ENCODE peak calls at places on chromosome 13, in seven cellular contexts. One of them, this sample, is unnamed.

GRCh38 chr13:42229287-42229686 is 42.7 kb upstream of the AKAP11 start:
- DNase-seq in GM23338: no peak
- DNase-seq in choroid plexus epithelial cell: peak; percentile 48
- DNase-seq in Panc1: no peak
- DNase-seq in nephron progenitor cell: no peak
- DNase-seq in AG04450: no peak
- DNase-seq in tibial artery: no peak
- DNase-seq in this sample: no peak

GRCh38 chr13:73177911-73178565 is 119.2 kb downstream of the KLF5 start:
- DNase-seq in GM23338: no peak
- DNase-seq in choroid plexus epithelial cell: no peak
- DNase-seq in Panc1: no peak
- DNase-seq in nephron progenitor cell: no peak
- DNase-seq in AG04450: no peak
- DNase-seq in tibial artery: no peak
- DNase-seq in this sample: no peak

GRCh38 chr13:79458436-79458835 is 22.5 kb upstream of the NDFIP2 start:
- DNase-seq in GM23338: no peak
- DNase-seq in choroid plexus epithelial cell: no peak
- DNase-seq in Panc1: no peak
- DNase-seq in nephron progenitor cell: no peak
- DNase-seq in AG04450: no peak
- DNase-seq in tibial artery: no peak
- DNase-seq in this sample: peak; percentile 18

GRCh38 chr13:110136660-110137585 is 170.0 kb downstream of the COL4A1 start:
- DNase-seq in GM23338: peak; percentile 48
- DNase-seq in choroid plexus epithelial cell: no peak
- DNase-seq in Panc1: no peak
- DNase-seq in nephron progenitor cell: no peak
- DNase-seq in AG04450: no peak
- DNase-seq in tibial artery: no peak
- DNase-seq in this sample: no peak

GRCh38 chr13:47256618-47257017 is 359.8 kb upstream of the HTR2A start:
- DNase-seq in GM23338: no peak
- DNase-seq in choroid plexus epithelial cell: peak; percentile 23
- DNase-seq in Panc1: no peak
- DNase-seq in nephron progenitor cell: no peak
- DNase-seq in AG04450: peak; percentile 42
- DNase-seq in tibial artery: no peak
- DNase-seq in this sample: peak; percentile 90

GRCh38 chr13:27012482-27013197 is 159.0 kb downstream of the USP12 start:
- DNase-seq in GM23338: no peak
- DNase-seq in choroid plexus epithelial cell: peak; percentile 73
- DNase-seq in Panc1: no peak
- DNase-seq in nephron progenitor cell: no peak
- DNase-seq in AG04450: peak; percentile 34
- DNase-seq in tibial artery: no peak
- DNase-seq in this sample: peak; percentile 89

GRCh38 chr13:26688286-26688685 is 72.3 kb downstream of the GPR12 start:
- DNase-seq in GM23338: no peak
- DNase-seq in choroid plexus epithelial cell: no peak
- DNase-seq in Panc1: no peak
- DNase-seq in nephron progenitor cell: no peak
- DNase-seq in AG04450: no peak
- DNase-seq in tibial artery: no peak
- DNase-seq in this sample: no peak

GRCh38 chr13:107104631-107105030 is 536.7 kb upstream of the ARGLU1 start:
- DNase-seq in GM23338: no peak
- DNase-seq in choroid plexus epithelial cell: peak; percentile 48
- DNase-seq in Panc1: no peak
- DNase-seq in nephron progenitor cell: no peak
- DNase-seq in AG04450: peak; percentile 21
- DNase-seq in tibial artery: no peak
- DNase-seq in this sample: no peak

GRCh38 chr13:42702726-42703125 is 78.7 kb upstream of the FAM216B start:
- DNase-seq in GM23338: no peak
- DNase-seq in choroid plexus epithelial cell: peak; percentile 20
- DNase-seq in Panc1: no peak
- DNase-seq in nephron progenitor cell: no peak
- DNase-seq in AG04450: no peak
- DNase-seq in tibial artery: no peak
- DNase-seq in this sample: no peak

GRCh38 chr13:106570354-106570822 is 2.5 kb upstream of the ARGLU1 start:
- DNase-seq in GM23338: peak; percentile 95
- DNase-seq in choroid plexus epithelial cell: peak; percentile 93
- DNase-seq in Panc1: no peak
- DNase-seq in nephron progenitor cell: peak; percentile 63
- DNase-seq in AG04450: no peak
- DNase-seq in tibial artery: peak; percentile 83
- DNase-seq in this sample: peak; percentile 80

GRCh38 chr13:110044521-110045200 is 258.3 kb upstream of the IRS2 start:
- DNase-seq in GM23338: peak; percentile 44
- DNase-seq in choroid plexus epithelial cell: peak; percentile 82
- DNase-seq in Panc1: no peak
- DNase-seq in nephron progenitor cell: no peak
- DNase-seq in AG04450: no peak
- DNase-seq in tibial artery: no peak
- DNase-seq in this sample: no peak

GRCh38 chr13:58478858-58479257 is 847.3 kb downstream of the PCDH17 start:
- DNase-seq in GM23338: no peak
- DNase-seq in choroid plexus epithelial cell: no peak
- DNase-seq in Panc1: no peak
- DNase-seq in nephron progenitor cell: no peak
- DNase-seq in AG04450: no peak
- DNase-seq in tibial artery: no peak
- DNase-seq in this sample: no peak

GRCh38 chr13:108346376-108346775 is 76.9 kb downstream of the TNFSF13B start:
- DNase-seq in GM23338: peak; percentile 6
- DNase-seq in choroid plexus epithelial cell: no peak
- DNase-seq in Panc1: no peak
- DNase-seq in nephron progenitor cell: no peak
- DNase-seq in AG04450: no peak
- DNase-seq in tibial artery: no peak
- DNase-seq in this sample: no peak

GRCh38 chr13:94435604-94436226 is 43.8 kb downstream of the DCT start:
- DNase-seq in GM23338: peak; percentile 82
- DNase-seq in choroid plexus epithelial cell: peak; percentile 75
- DNase-seq in Panc1: no peak
- DNase-seq in nephron progenitor cell: no peak
- DNase-seq in AG04450: peak; percentile 11
- DNase-seq in tibial artery: no peak
- DNase-seq in this sample: peak; percentile 63

GRCh38 chr13:101977475-101977874 is 424.4 kb downstream of the FGF14 start:
- DNase-seq in GM23338: no peak
- DNase-seq in choroid plexus epithelial cell: no peak
- DNase-seq in Panc1: no peak
- DNase-seq in nephron progenitor cell: no peak
- DNase-seq in AG04450: no peak
- DNase-seq in tibial artery: no peak
- DNase-seq in this sample: no peak

GRCh38 chr13:21813110-21813509 is 142.2 kb downstream of the FGF9 start:
- DNase-seq in GM23338: peak; percentile 47
- DNase-seq in choroid plexus epithelial cell: no peak
- DNase-seq in Panc1: no peak
- DNase-seq in nephron progenitor cell: no peak
- DNase-seq in AG04450: no peak
- DNase-seq in tibial artery: no peak
- DNase-seq in this sample: no peak

GRCh38 chr13:67792151-67792665 is 562.1 kb upstream of the PCDH9 start:
- DNase-seq in GM23338: no peak
- DNase-seq in choroid plexus epithelial cell: peak; percentile 1
- DNase-seq in Panc1: no peak
- DNase-seq in nephron progenitor cell: no peak
- DNase-seq in AG04450: no peak
- DNase-seq in tibial artery: no peak
- DNase-seq in this sample: no peak

GRCh38 chr13:80904386-80904785 is 563.5 kb upstream of the SPRY2 start:
- DNase-seq in GM23338: no peak
- DNase-seq in choroid plexus epithelial cell: no peak
- DNase-seq in Panc1: no peak
- DNase-seq in nephron progenitor cell: no peak
- DNase-seq in AG04450: no peak
- DNase-seq in tibial artery: no peak
- DNase-seq in this sample: no peak

GRCh38 chr13:30846311-30846710 is 59.8 kb upstream of the MEDAG start:
- DNase-seq in GM23338: no peak
- DNase-seq in choroid plexus epithelial cell: peak; percentile 82
- DNase-seq in Panc1: no peak
- DNase-seq in nephron progenitor cell: no peak
- DNase-seq in AG04450: no peak
- DNase-seq in tibial artery: no peak
- DNase-seq in this sample: peak; percentile 54

GRCh38 chr13:63297162-63297561 is 1881.5 kb upstream of the PCDH20 start:
- DNase-seq in GM23338: no peak
- DNase-seq in choroid plexus epithelial cell: no peak
- DNase-seq in Panc1: no peak
- DNase-seq in nephron progenitor cell: no peak
- DNase-seq in AG04450: no peak
- DNase-seq in tibial artery: no peak
- DNase-seq in this sample: no peak

GRCh38 chr13:31870511-31870910 is 131.2 kb downstream of the RXFP2 start:
- DNase-seq in GM23338: no peak
- DNase-seq in choroid plexus epithelial cell: no peak
- DNase-seq in Panc1: no peak
- DNase-seq in nephron progenitor cell: no peak
- DNase-seq in AG04450: no peak
- DNase-seq in tibial artery: no peak
- DNase-seq in this sample: no peak

GRCh38 chr13:106156468-106156867 is 379.0 kb downstream of the EFNB2 start:
- DNase-seq in GM23338: no peak
- DNase-seq in choroid plexus epithelial cell: peak; percentile 97
- DNase-seq in Panc1: no peak
- DNase-seq in nephron progenitor cell: no peak
- DNase-seq in AG04450: peak; percentile 92
- DNase-seq in tibial artery: no peak
- DNase-seq in this sample: peak; percentile 100

GRCh38 chr13:51342706-51343105 is 3.2 kb downstream of the SERPINE3 start:
- DNase-seq in GM23338: no peak
- DNase-seq in choroid plexus epithelial cell: peak; percentile 58
- DNase-seq in Panc1: no peak
- DNase-seq in nephron progenitor cell: no peak
- DNase-seq in AG04450: peak; percentile 4
- DNase-seq in tibial artery: no peak
- DNase-seq in this sample: peak; percentile 47

GRCh38 chr13:27960362-27961226 is 8.5 kb downstream of the CDX2 start:
- DNase-seq in GM23338: peak; percentile 92
- DNase-seq in choroid plexus epithelial cell: peak; percentile 43
- DNase-seq in Panc1: no peak
- DNase-seq in nephron progenitor cell: peak; percentile 82
- DNase-seq in AG04450: no peak
- DNase-seq in tibial artery: no peak
- DNase-seq in this sample: peak; percentile 19

GRCh38 chr13:77779461-77780272 is 82.2 kb downstream of the SLAIN1 start:
- DNase-seq in GM23338: peak; percentile 76
- DNase-seq in choroid plexus epithelial cell: peak; percentile 88
- DNase-seq in Panc1: peak; percentile 8
- DNase-seq in nephron progenitor cell: peak; percentile 10
- DNase-seq in AG04450: peak; percentile 55
- DNase-seq in tibial artery: peak; percentile 28
- DNase-seq in this sample: peak; percentile 76

GRCh38 chr13:87674143-87674772 is 3.1 kb downstream of the SLITRK5 start:
- DNase-seq in GM23338: peak; percentile 48
- DNase-seq in choroid plexus epithelial cell: no peak
- DNase-seq in Panc1: no peak
- DNase-seq in nephron progenitor cell: no peak
- DNase-seq in AG04450: no peak
- DNase-seq in tibial artery: no peak
- DNase-seq in this sample: no peak

GRCh38 chr13:48126944-48127814 is 32.3 kb upstream of the MED4 start:
- DNase-seq in GM23338: peak; percentile 88
- DNase-seq in choroid plexus epithelial cell: peak; percentile 81
- DNase-seq in Panc1: peak; percentile 42
- DNase-seq in nephron progenitor cell: peak; percentile 17
- DNase-seq in AG04450: no peak
- DNase-seq in tibial artery: peak; percentile 82
- DNase-seq in this sample: peak; percentile 80

GRCh38 chr13:30880756-30881155 is 25.3 kb upstream of the MEDAG start:
- DNase-seq in GM23338: no peak
- DNase-seq in choroid plexus epithelial cell: peak; percentile 96
- DNase-seq in Panc1: no peak
- DNase-seq in nephron progenitor cell: no peak
- DNase-seq in AG04450: peak; percentile 81
- DNase-seq in tibial artery: peak; percentile 70
- DNase-seq in this sample: peak; percentile 83

GRCh38 chr13:51385114-51385513 is 45.6 kb downstream of the SERPINE3 start:
- DNase-seq in GM23338: no peak
- DNase-seq in choroid plexus epithelial cell: no peak
- DNase-seq in Panc1: no peak
- DNase-seq in nephron progenitor cell: no peak
- DNase-seq in AG04450: no peak
- DNase-seq in tibial artery: no peak
- DNase-seq in this sample: no peak

GRCh38 chr13:36337938-36338337 is 8.3 kb downstream of the SPART start:
- DNase-seq in GM23338: no peak
- DNase-seq in choroid plexus epithelial cell: no peak
- DNase-seq in Panc1: no peak
- DNase-seq in nephron progenitor cell: no peak
- DNase-seq in AG04450: no peak
- DNase-seq in tibial artery: no peak
- DNase-seq in this sample: no peak
- TF ChIP-seq CTCF in GM23338: peak; percentile 51
- TF ChIP-seq CTCF in choroid plexus epithelial cell: peak; percentile 0
- TF ChIP-seq CTCF in Panc1: no peak
- TF ChIP-seq CTCF in nephron progenitor cell: no peak
- TF ChIP-seq CTCF in AG04450: no peak
- TF ChIP-seq CTCF in tibial artery: no peak
- TF ChIP-seq CTCF in this sample: no peak

GRCh38 chr13:29454931-29455481 is 140.5 kb downstream of the SLC7A1 start:
- DNase-seq in GM23338: peak; percentile 63
- DNase-seq in choroid plexus epithelial cell: peak; percentile 35
- DNase-seq in Panc1: no peak
- DNase-seq in nephron progenitor cell: no peak
- DNase-seq in AG04450: no peak
- DNase-seq in tibial artery: no peak
- DNase-seq in this sample: peak; percentile 95
- TF ChIP-seq CTCF in GM23338: peak; percentile 61
- TF ChIP-seq CTCF in choroid plexus epithelial cell: peak; percentile 65
- TF ChIP-seq CTCF in Panc1: peak; percentile 46
- TF ChIP-seq CTCF in nephron progenitor cell: peak; percentile 21
- TF ChIP-seq CTCF in AG04450: peak; percentile 39
- TF ChIP-seq CTCF in tibial artery: no peak
- TF ChIP-seq CTCF in this sample: peak; percentile 39

DNA sequence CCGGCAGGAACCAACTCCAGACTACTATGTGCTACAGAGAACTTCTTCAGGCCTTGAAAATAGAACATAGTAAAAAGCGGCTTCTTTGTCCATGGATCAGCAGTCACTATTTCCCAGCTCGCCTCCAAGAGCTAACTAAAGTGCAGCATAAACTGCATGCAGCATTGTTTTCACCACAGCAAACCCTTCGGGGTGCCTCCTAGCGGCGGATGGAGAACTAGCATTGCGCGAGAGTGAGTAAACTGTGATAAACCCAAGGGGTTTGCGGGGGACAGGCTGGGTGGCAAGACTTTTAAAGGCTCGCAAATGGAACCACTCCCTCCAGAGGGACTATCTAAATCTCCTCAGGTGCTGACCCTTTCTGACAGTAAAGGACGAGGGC is 21.6 kb upstream of the SGCG start:
- DNase-seq in GM23338: peak; percentile 90
- DNase-seq in choroid plexus epithelial cell: peak; percentile 29
- DNase-seq in Panc1: no peak
- DNase-seq in nephron progenitor cell: peak; percentile 74
- DNase-seq in AG04450: no peak
- DNase-seq in tibial artery: peak; percentile 48
- DNase-seq in this sample: peak; percentile 25
- TF ChIP-seq CTCF in GM23338: peak; percentile 91
- TF ChIP-seq CTCF in choroid plexus epithelial cell: peak; percentile 67
- TF ChIP-seq CTCF in Panc1: peak; percentile 32
- TF ChIP-seq CTCF in nephron progenitor cell: peak; percentile 74
- TF ChIP-seq CTCF in AG04450: peak; percentile 74
- TF ChIP-seq CTCF in tibial artery: peak; percentile 43
- TF ChIP-seq CTCF in this sample: peak; percentile 74

GRCh38 chr13:45718063-45718462 is 15.9 kb downstream of the CBY2 start:
- DNase-seq in GM23338: peak; percentile 85
- DNase-seq in choroid plexus epithelial cell: peak; percentile 21
- DNase-seq in Panc1: no peak
- DNase-seq in nephron progenitor cell: no peak
- DNase-seq in AG04450: no peak
- DNase-seq in tibial artery: no peak
- DNase-seq in this sample: peak; percentile 36
- TF ChIP-seq CTCF in GM23338: peak; percentile 87
- TF ChIP-seq CTCF in choroid plexus epithelial cell: peak; percentile 64
- TF ChIP-seq CTCF in Panc1: peak; percentile 57
- TF ChIP-seq CTCF in nephron progenitor cell: peak; percentile 77
- TF ChIP-seq CTCF in AG04450: peak; percentile 60
- TF ChIP-seq CTCF in tibial artery: no peak
- TF ChIP-seq CTCF in this sample: peak; percentile 60

This sample was measured in bronchial epithelial cell.